ENCODE peak calls at places on chromosome 15, in ten cellular contexts. One of them, this sample, is unnamed.

GRCh38 chr15:49906976-49907375 is 212.1 kb downstream of the ATP8B4 start:
- DNase-seq in stimulated activated CD4-positive, alpha-beta T cell treated with anti-CD3 and anti-CD28 coated beads, Interleukin-4, amount 100 ng/mL, for 4 hours: no peak
- DNase-seq in brain microvascular endothelial cell: no peak
- DNase-seq in fibroblast of lung: no peak
- DNase-seq in fibroblast of gingiva: no peak
- DNase-seq in brain pericyte: no peak
- DNase-seq in H4: no peak
- DNase-seq in cardiac muscle cell: peak
- DNase-seq in SK-N-SH: no peak
- DNase-seq in activated naive CD4-positive, alpha-beta T cell: no peak
- DNase-seq in this sample: no peak

GRCh38 chr15:100723323-100723801 is 121.0 kb downstream of the ASB7 start:
- DNase-seq in cardiac muscle cell: no peak
- DNase-seq in fibroblast of gingiva: no peak
- DNase-seq in activated naive CD4-positive, alpha-beta T cell: no peak
- DNase-seq in brain microvascular endothelial cell: no peak
- DNase-seq in SK-N-SH: no peak
- DNase-seq in brain pericyte: no peak
- DNase-seq in stimulated activated CD4-positive, alpha-beta T cell treated with anti-CD3 and anti-CD28 coated beads, Interleukin-4, amount 100 ng/mL, for 4 hours: no peak
- DNase-seq in H4: no peak
- DNase-seq in fibroblast of lung: no peak
- DNase-seq in this sample: no peak

GRCh38 chr15:77732514-77733335 is 100.0 kb upstream of the LINGO1 start:
- DNase-seq in activated naive CD4-positive, alpha-beta T cell: no peak
- DNase-seq in stimulated activated CD4-positive, alpha-beta T cell treated with anti-CD3 and anti-CD28 coated beads, Interleukin-4, amount 100 ng/mL, for 4 hours: no peak
- DNase-seq in fibroblast of lung: no peak
- DNase-seq in SK-N-SH: no peak
- DNase-seq in brain microvascular endothelial cell: no peak
- DNase-seq in fibroblast of gingiva: no peak
- DNase-seq in H4: no peak
- DNase-seq in cardiac muscle cell: no peak
- DNase-seq in brain pericyte: no peak
- DNase-seq in this sample: no peak

GRCh38 chr15:28106294-28107110 is 7.4 kb upstream of the OCA2 start:
- DNase-seq in brain microvascular endothelial cell: no peak
- DNase-seq in H4: no peak
- DNase-seq in SK-N-SH: peak
- DNase-seq in cardiac muscle cell: peak
- DNase-seq in stimulated activated CD4-positive, alpha-beta T cell treated with anti-CD3 and anti-CD28 coated beads, Interleukin-4, amount 100 ng/mL, for 4 hours: no peak
- DNase-seq in brain pericyte: no peak
- DNase-seq in fibroblast of lung: peak
- DNase-seq in activated naive CD4-positive, alpha-beta T cell: no peak
- DNase-seq in fibroblast of gingiva: no peak
- DNase-seq in this sample: peak

GRCh38 chr15:64895285-64896065 is 16.2 kb upstream of the ANKDD1A start:
- DNase-seq in brain pericyte: no peak
- DNase-seq in brain microvascular endothelial cell: peak
- DNase-seq in SK-N-SH: no peak
- DNase-seq in fibroblast of lung: no peak
- DNase-seq in activated naive CD4-positive, alpha-beta T cell: no peak
- DNase-seq in H4: peak
- DNase-seq in stimulated activated CD4-positive, alpha-beta T cell treated with anti-CD3 and anti-CD28 coated beads, Interleukin-4, amount 100 ng/mL, for 4 hours: peak
- DNase-seq in fibroblast of gingiva: peak
- DNase-seq in cardiac muscle cell: peak
- DNase-seq in this sample: no peak

GRCh38 chr15:72961326-72961725 is 90.9 kb upstream of the NEO1 start:
- DNase-seq in cardiac muscle cell: no peak
- DNase-seq in activated naive CD4-positive, alpha-beta T cell: no peak
- DNase-seq in H4: no peak
- DNase-seq in SK-N-SH: no peak
- DNase-seq in brain microvascular endothelial cell: no peak
- DNase-seq in fibroblast of gingiva: no peak
- DNase-seq in brain pericyte: no peak
- DNase-seq in fibroblast of lung: no peak
- DNase-seq in stimulated activated CD4-positive, alpha-beta T cell treated with anti-CD3 and anti-CD28 coated beads, Interleukin-4, amount 100 ng/mL, for 4 hours: no peak
- DNase-seq in this sample: no peak

GRCh38 chr15:28979208-28979891 is 93.6 kb downstream of the APBA2 start:
- DNase-seq in brain pericyte: no peak
- DNase-seq in brain microvascular endothelial cell: no peak
- DNase-seq in stimulated activated CD4-positive, alpha-beta T cell treated with anti-CD3 and anti-CD28 coated beads, Interleukin-4, amount 100 ng/mL, for 4 hours: no peak
- DNase-seq in fibroblast of gingiva: no peak
- DNase-seq in activated naive CD4-positive, alpha-beta T cell: no peak
- DNase-seq in SK-N-SH: no peak
- DNase-seq in cardiac muscle cell: no peak
- DNase-seq in H4: no peak
- DNase-seq in fibroblast of lung: no peak
- DNase-seq in this sample: no peak

GRCh38 chr15:35690089-35690488 is 144.1 kb upstream of the DPH6 start:
- DNase-seq in stimulated activated CD4-positive, alpha-beta T cell treated with anti-CD3 and anti-CD28 coated beads, Interleukin-4, amount 100 ng/mL, for 4 hours: no peak
- DNase-seq in cardiac muscle cell: no peak
- DNase-seq in fibroblast of lung: peak
- DNase-seq in brain microvascular endothelial cell: no peak
- DNase-seq in SK-N-SH: no peak
- DNase-seq in activated naive CD4-positive, alpha-beta T cell: no peak
- DNase-seq in H4: no peak
- DNase-seq in brain pericyte: no peak
- DNase-seq in fibroblast of gingiva: no peak
- DNase-seq in this sample: no peak

GRCh38 chr15:75348563-75349350 is 1.9 kb downstream of the NEIL1 start:
- DNase-seq in H4: no peak
- DNase-seq in stimulated activated CD4-positive, alpha-beta T cell treated with anti-CD3 and anti-CD28 coated beads, Interleukin-4, amount 100 ng/mL, for 4 hours: no peak
- DNase-seq in SK-N-SH: peak
- DNase-seq in fibroblast of lung: no peak
- DNase-seq in cardiac muscle cell: no peak
- DNase-seq in brain pericyte: no peak
- DNase-seq in fibroblast of gingiva: no peak
- DNase-seq in brain microvascular endothelial cell: no peak
- DNase-seq in activated naive CD4-positive, alpha-beta T cell: no peak
- DNase-seq in this sample: peak

GRCh38 chr15:25248583-25249235 is 190.1 kb downstream of the UBE3A start:
- DNase-seq in SK-N-SH: no peak
- DNase-seq in fibroblast of lung: no peak
- DNase-seq in fibroblast of gingiva: no peak
- DNase-seq in H4: no peak
- DNase-seq in brain pericyte: no peak
- DNase-seq in brain microvascular endothelial cell: no peak
- DNase-seq in activated naive CD4-positive, alpha-beta T cell: no peak
- DNase-seq in cardiac muscle cell: no peak
- DNase-seq in stimulated activated CD4-positive, alpha-beta T cell treated with anti-CD3 and anti-CD28 coated beads, Interleukin-4, amount 100 ng/mL, for 4 hours: no peak
- DNase-seq in this sample: peak

GRCh38 chr15:101545548-101546505 is 56.3 kb upstream of the PCSK6 start:
- DNase-seq in cardiac muscle cell: no peak
- DNase-seq in fibroblast of lung: no peak
- DNase-seq in stimulated activated CD4-positive, alpha-beta T cell treated with anti-CD3 and anti-CD28 coated beads, Interleukin-4, amount 100 ng/mL, for 4 hours: no peak
- DNase-seq in brain pericyte: no peak
- DNase-seq in brain microvascular endothelial cell: no peak
- DNase-seq in H4: no peak
- DNase-seq in fibroblast of gingiva: no peak
- DNase-seq in activated naive CD4-positive, alpha-beta T cell: no peak
- DNase-seq in SK-N-SH: no peak
- DNase-seq in this sample: no peak

GRCh38 chr15:65914371-65914770 is 45.1 kb downstream of the RAB11A start:
- DNase-seq in fibroblast of lung: no peak
- DNase-seq in stimulated activated CD4-positive, alpha-beta T cell treated with anti-CD3 and anti-CD28 coated beads, Interleukin-4, amount 100 ng/mL, for 4 hours: no peak
- DNase-seq in brain microvascular endothelial cell: no peak
- DNase-seq in SK-N-SH: no peak
- DNase-seq in fibroblast of gingiva: no peak
- DNase-seq in cardiac muscle cell: no peak
- DNase-seq in brain pericyte: no peak
- DNase-seq in activated naive CD4-positive, alpha-beta T cell: no peak
- DNase-seq in H4: no peak
- DNase-seq in this sample: no peak

GRCh38 chr15:40307421-40308165 is at the start of gene PLCB2:
- DNase-seq in brain pericyte: no peak
- DNase-seq in fibroblast of gingiva: no peak
- DNase-seq in SK-N-SH: no peak
- DNase-seq in brain microvascular endothelial cell: no peak
- DNase-seq in H4: peak
- DNase-seq in stimulated activated CD4-positive, alpha-beta T cell treated with anti-CD3 and anti-CD28 coated beads, Interleukin-4, amount 100 ng/mL, for 4 hours: peak
- DNase-seq in activated naive CD4-positive, alpha-beta T cell: no peak
- DNase-seq in cardiac muscle cell: no peak
- DNase-seq in fibroblast of lung: no peak
- DNase-seq in this sample: peak